ENCODE peak calls at places on chromosomes 11 and 22, in six cellular contexts. One of them, this sample, is unnamed.

GRCh38 chr11:34331329-34331728 is 26.5 kb downstream of the ABTB2 start:
- DNase-seq in A549: peak
- DNase-seq in ovary: no peak
- DNase-seq in stomach: no peak
- DNase-seq in upper lobe of left lung: no peak
- DNase-seq in tibial nerve: no peak
- DNase-seq in this sample: no peak

GRCh38 chr11:87662287-87662686 is 513.0 kb downstream of the RAB38 start:
- DNase-seq in A549: no peak
- DNase-seq in ovary: no peak
- DNase-seq in stomach: no peak
- DNase-seq in upper lobe of left lung: no peak
- DNase-seq in tibial nerve: no peak
- DNase-seq in this sample: no peak

GRCh38 chr11:46680815-46681214 is 19.6 kb downstream of the ARHGAP1 start:
- DNase-seq in A549: no peak
- DNase-seq in ovary: no peak
- DNase-seq in stomach: no peak
- DNase-seq in upper lobe of left lung: no peak
- DNase-seq in tibial nerve: no peak
- DNase-seq in this sample: no peak

GRCh38 chr11:46701078-46701654 is 335 bp downstream of the ZNF408 start:
- DNase-seq in A549: no peak
- DNase-seq in ovary: no peak
- DNase-seq in stomach: no peak
- DNase-seq in upper lobe of left lung: no peak
- DNase-seq in tibial nerve: no peak
- DNase-seq in this sample: no peak

GRCh38 chr22:44449061-44449682 is 48.9 kb downstream of the RTL6 start:
- DNase-seq in A549: peak
- DNase-seq in ovary: no peak
- DNase-seq in stomach: no peak
- DNase-seq in upper lobe of left lung: peak
- DNase-seq in tibial nerve: no peak
- DNase-seq in this sample: no peak

GRCh38 chr22:39528080-39528661 is 4.4 kb downstream of the RPS19BP1 start:
- DNase-seq in A549: no peak
- DNase-seq in ovary: no peak
- DNase-seq in stomach: no peak
- DNase-seq in upper lobe of left lung: no peak
- DNase-seq in tibial nerve: no peak
- DNase-seq in this sample: no peak

GRCh38 chr11:115606223-115607220 is 102.3 kb upstream of the CADM1 start:
- DNase-seq in A549: no peak
- DNase-seq in ovary: peak
- DNase-seq in stomach: peak
- DNase-seq in upper lobe of left lung: no peak
- DNase-seq in tibial nerve: peak
- DNase-seq in this sample: no peak

GRCh38 chr11:108592591-108593213 is 866 bp downstream of the EXPH5 start:
- DNase-seq in A549: no peak
- DNase-seq in ovary: peak
- DNase-seq in stomach: peak
- DNase-seq in upper lobe of left lung: peak
- DNase-seq in tibial nerve: no peak
- DNase-seq in this sample: no peak

GRCh38 chr11:6681949-6682348 is 1.2 kb downstream of the MRPL17 start:
- DNase-seq in A549: no peak
- DNase-seq in ovary: no peak
- DNase-seq in stomach: no peak
- DNase-seq in upper lobe of left lung: no peak
- DNase-seq in tibial nerve: no peak
- DNase-seq in this sample: no peak

GRCh38 chr22:30204742-30205111 is 41.8 kb downstream of the LIF start:
- DNase-seq in A549: no peak
- DNase-seq in ovary: peak
- DNase-seq in stomach: peak
- DNase-seq in upper lobe of left lung: no peak
- DNase-seq in tibial nerve: no peak
- DNase-seq in this sample: no peak

GRCh38 chr11:62004473-62004872 is 37.0 kb upstream of the FTH1 start:
- DNase-seq in A549: no peak
- DNase-seq in ovary: no peak
- DNase-seq in stomach: no peak
- DNase-seq in upper lobe of left lung: peak
- DNase-seq in tibial nerve: peak
- DNase-seq in this sample: peak

GRCh38 chr22:38203090-38203810 is 1.5 kb downstream of the MAFF start:
- DNase-seq in A549: peak
- DNase-seq in ovary: peak
- DNase-seq in stomach: peak
- DNase-seq in upper lobe of left lung: peak
- DNase-seq in tibial nerve: no peak
- DNase-seq in this sample: no peak

GRCh38 chr22:47290706-47291430 is 528.4 kb downstream of the TBC1D22A start:
- DNase-seq in A549: no peak
- DNase-seq in ovary: no peak
- DNase-seq in stomach: no peak
- DNase-seq in upper lobe of left lung: peak
- DNase-seq in tibial nerve: no peak
- DNase-seq in this sample: peak

GRCh38 chr22:17470880-17471500 is 92.3 kb upstream of the SLC25A18 start:
- DNase-seq in A549: no peak
- DNase-seq in ovary: no peak
- DNase-seq in stomach: no peak
- DNase-seq in upper lobe of left lung: no peak
- DNase-seq in tibial nerve: no peak
- DNase-seq in this sample: no peak

GRCh38 chr11:11105361-11105760 is 247.5 kb upstream of the ZBED5 start:
- DNase-seq in A549: no peak
- DNase-seq in ovary: no peak
- DNase-seq in stomach: no peak
- DNase-seq in upper lobe of left lung: no peak
- DNase-seq in tibial nerve: no peak
- DNase-seq in this sample: no peak

GRCh38 chr11:98398508-98398907 is 622.2 kb upstream of the CNTN5 start:
- DNase-seq in A549: no peak
- DNase-seq in ovary: no peak
- DNase-seq in stomach: no peak
- DNase-seq in upper lobe of left lung: no peak
- DNase-seq in tibial nerve: no peak
- DNase-seq in this sample: no peak

GRCh38 chr11:29268733-29269132 is 748.1 kb downstream of the KCNA4 start:
- DNase-seq in A549: peak
- DNase-seq in ovary: no peak
- DNase-seq in stomach: no peak
- DNase-seq in upper lobe of left lung: no peak
- DNase-seq in tibial nerve: no peak
- DNase-seq in this sample: no peak

GRCh38 chr22:23518381-23519187 is 61.5 kb downstream of the IGLL1 start:
- DNase-seq in A549: no peak
- DNase-seq in ovary: no peak
- DNase-seq in stomach: no peak
- DNase-seq in upper lobe of left lung: no peak
- DNase-seq in tibial nerve: no peak
- DNase-seq in this sample: no peak

GRCh38 chr11:94149435-94149834 is 20.8 kb downstream of the PANX1 start:
- DNase-seq in A549: no peak
- DNase-seq in ovary: no peak
- DNase-seq in stomach: no peak
- DNase-seq in upper lobe of left lung: no peak
- DNase-seq in tibial nerve: no peak
- DNase-seq in this sample: no peak

GRCh38 chr11:95412074-95412473 is 181.1 kb upstream of the SESN3 start:
- DNase-seq in A549: no peak
- DNase-seq in ovary: no peak
- DNase-seq in stomach: no peak
- DNase-seq in upper lobe of left lung: no peak
- DNase-seq in tibial nerve: no peak
- DNase-seq in this sample: no peak

GRCh38 chr11:74673956-74674355 is 57.3 kb downstream of the CHRDL2 start:
- DNase-seq in A549: peak
- DNase-seq in ovary: no peak
- DNase-seq in stomach: no peak
- DNase-seq in upper lobe of left lung: no peak
- DNase-seq in tibial nerve: no peak
- DNase-seq in this sample: no peak

GRCh38 chr11:74672332-74672955 is 58.8 kb downstream of the CHRDL2 start:
- DNase-seq in A549: peak
- DNase-seq in ovary: no peak
- DNase-seq in stomach: no peak
- DNase-seq in upper lobe of left lung: no peak
- DNase-seq in tibial nerve: no peak
- DNase-seq in this sample: no peak

GRCh38 chr11:74671520-74672196 is 59.6 kb downstream of the CHRDL2 start:
- DNase-seq in A549: peak
- DNase-seq in ovary: no peak
- DNase-seq in stomach: no peak
- DNase-seq in upper lobe of left lung: no peak
- DNase-seq in tibial nerve: no peak
- DNase-seq in this sample: no peak

GRCh38 chr11:74675761-74676160 is 55.5 kb downstream of the CHRDL2 start:
- DNase-seq in A549: no peak
- DNase-seq in ovary: no peak
- DNase-seq in stomach: no peak
- DNase-seq in upper lobe of left lung: no peak
- DNase-seq in tibial nerve: no peak
- DNase-seq in this sample: no peak

DNA sequence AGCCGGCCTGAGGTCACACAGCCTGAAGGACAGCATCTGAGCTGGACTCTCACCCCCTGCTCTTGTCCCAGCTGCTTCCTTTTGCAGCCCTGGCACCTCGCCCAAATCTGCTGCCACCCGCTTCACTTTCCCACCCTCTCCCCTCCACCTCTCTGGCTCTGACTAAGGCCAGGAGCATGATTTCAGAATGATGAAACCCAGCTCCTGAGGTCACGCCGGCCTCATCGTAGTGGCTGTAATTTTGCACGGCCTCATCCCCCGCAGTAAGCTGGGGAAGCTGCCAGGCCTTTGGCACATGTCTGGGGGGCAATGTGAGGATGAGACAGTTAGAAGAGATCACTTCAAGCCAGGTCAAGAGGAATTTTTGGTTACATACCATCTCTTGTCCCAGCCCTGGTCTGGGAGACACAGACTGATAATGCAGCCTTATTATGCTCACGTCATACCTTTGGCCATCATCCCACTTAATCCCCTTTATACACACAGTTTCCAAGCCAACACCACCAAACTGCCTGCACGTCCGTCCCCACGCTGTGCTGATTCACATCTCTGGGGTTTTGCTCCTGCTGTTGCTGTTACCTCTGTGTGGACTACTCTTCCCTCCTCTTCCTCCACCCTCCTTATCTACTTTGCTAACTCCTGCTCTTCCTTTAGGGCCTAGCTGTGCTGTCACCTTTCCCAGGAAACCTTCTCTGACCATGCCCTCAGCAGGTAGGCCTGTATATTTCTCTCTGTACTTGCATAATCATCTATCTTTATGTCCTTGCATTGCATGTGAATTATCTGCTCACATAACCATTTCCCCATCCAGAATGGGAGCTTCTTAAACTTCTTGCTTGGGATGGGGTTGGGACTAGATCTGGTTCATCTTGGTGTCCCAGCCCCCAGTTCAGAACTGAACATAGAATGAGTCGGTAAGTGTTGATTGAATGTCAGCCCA is 58.0 kb downstream of the CHRDL2 start:
- DNase-seq in A549: peak
- DNase-seq in ovary: peak
- DNase-seq in stomach: peak
- DNase-seq in upper lobe of left lung: no peak
- DNase-seq in tibial nerve: peak
- DNase-seq in this sample: no peak
- TF ChIP-seq EP300 in A549: peak
- TF ChIP-seq EP300 in ovary: peak
- TF ChIP-seq EP300 in stomach: no peak
- TF ChIP-seq EP300 in upper lobe of left lung: no peak
- TF ChIP-seq EP300 in tibial nerve: no peak
- TF ChIP-seq EP300 in this sample: no peak

GRCh38 chr11:69105431-69106123 is 50.2 kb upstream of the SMIM38 start:
- DNase-seq in A549: no peak
- DNase-seq in ovary: no peak
- DNase-seq in stomach: no peak
- DNase-seq in upper lobe of left lung: no peak
- DNase-seq in tibial nerve: no peak
- DNase-seq in this sample: no peak
- TF ChIP-seq EP300 in A549: no peak
- TF ChIP-seq EP300 in ovary: no peak
- TF ChIP-seq EP300 in stomach: no peak
- TF ChIP-seq EP300 in upper lobe of left lung: no peak
- TF ChIP-seq EP300 in tibial nerve: no peak
- TF ChIP-seq EP300 in this sample: no peak

DNA sequence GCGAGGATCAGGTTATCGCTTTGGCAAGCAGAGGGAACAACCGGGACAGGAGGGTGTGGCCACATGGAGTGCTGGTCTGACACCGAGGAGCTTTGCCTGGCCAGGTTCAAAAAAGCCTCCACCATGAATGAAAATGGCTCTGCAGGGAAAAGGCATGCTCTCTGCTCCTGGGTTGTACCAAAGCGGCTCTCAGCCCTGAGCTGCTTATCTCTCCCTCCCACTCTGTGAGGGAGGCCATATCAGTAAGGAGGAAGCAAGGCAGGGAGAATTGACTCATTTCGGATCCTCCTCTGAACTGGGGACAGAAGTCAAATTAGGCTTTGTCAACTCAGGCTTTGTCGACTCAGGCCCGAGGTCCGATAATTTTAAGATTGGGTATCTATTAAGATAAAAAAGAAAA is 82.9 kb upstream of the CRTAM start:
- DNase-seq in A549: no peak
- DNase-seq in ovary: no peak
- DNase-seq in stomach: no peak
- DNase-seq in upper lobe of left lung: no peak
- DNase-seq in tibial nerve: no peak
- DNase-seq in this sample: no peak
- TF ChIP-seq EP300 in A549: no peak
- TF ChIP-seq EP300 in ovary: no peak
- TF ChIP-seq EP300 in stomach: no peak
- TF ChIP-seq EP300 in upper lobe of left lung: no peak
- TF ChIP-seq EP300 in tibial nerve: no peak
- TF ChIP-seq EP300 in this sample: no peak

GRCh38 chr11:64747961-64748715 is 4.2 kb upstream of the RASGRP2 start:
- DNase-seq in A549: no peak
- DNase-seq in ovary: no peak
- DNase-seq in stomach: no peak
- DNase-seq in upper lobe of left lung: no peak
- DNase-seq in tibial nerve: no peak
- DNase-seq in this sample: no peak

GRCh38 chr11:64745523-64746328 is 1.8 kb upstream of the RASGRP2 start:
- DNase-seq in A549: peak
- DNase-seq in ovary: peak
- DNase-seq in stomach: peak
- DNase-seq in upper lobe of left lung: peak
- DNase-seq in tibial nerve: peak
- DNase-seq in this sample: peak

GRCh38 chr11:64744544-64745218 is 739 bp upstream of the RASGRP2 start:
- DNase-seq in A549: no peak
- DNase-seq in ovary: no peak
- DNase-seq in stomach: no peak
- DNase-seq in upper lobe of left lung: no peak
- DNase-seq in tibial nerve: no peak
- DNase-seq in this sample: no peak

GRCh38 chr11:64745219-64745522 is 1.2 kb upstream of the RASGRP2 start:
- DNase-seq in A549: no peak
- DNase-seq in ovary: no peak
- DNase-seq in stomach: peak
- DNase-seq in upper lobe of left lung: peak
- DNase-seq in tibial nerve: peak
- DNase-seq in this sample: peak

GRCh38 chr11:64746486-64746885 is 2.5 kb upstream of the RASGRP2 start:
- DNase-seq in A549: no peak
- DNase-seq in ovary: no peak
- DNase-seq in stomach: no peak
- DNase-seq in upper lobe of left lung: no peak
- DNase-seq in tibial nerve: no peak
- DNase-seq in this sample: no peak
- TF ChIP-seq EP300 in A549: no peak
- TF ChIP-seq EP300 in ovary: no peak
- TF ChIP-seq EP300 in stomach: no peak
- TF ChIP-seq EP300 in upper lobe of left lung: no peak
- TF ChIP-seq EP300 in tibial nerve: no peak
- TF ChIP-seq EP300 in this sample: no peak